ENCODE peak calls at places on chromosomes 12 and 14, in ten cellular contexts. J, P, E, G, T, X, M, B, O and A are unnamed samples.

GRCh38 chr14:53127832-53128231 is 25.3 kb downstream of the DDHD1 start:
- DNase-seq in G (no peak), T (no peak), J (no peak), B (no peak), P (no peak), O (no peak), X (no peak), E (no peak), M (no peak), A (no peak)

GRCh38 chr14:101590616-101591015 is 29.3 kb downstream of the DIO3 start:
- DNase-seq in E (no peak), M (no peak), P (no peak), B (no peak), X (no peak), J (no peak), O (no peak), T (no peak), G (no peak), A (no peak)

GRCh38 chr14:93857500-93857899 is 69.2 kb upstream of the PRIMA1 start:
- DNase-seq in O (no peak), J (no peak), E (no peak), X (no peak), G (peak; percentile 35), B (no peak), T (no peak), M (peak; percentile 38), P (no peak), A (no peak)

GRCh38 chr14:79328863-79329262 is 882.4 kb downstream of the DIO2 start:
- DNase-seq in J (no peak), O (no peak), P (no peak), E (no peak), T (no peak), B (no peak), M (no peak), X (peak; percentile 64), G (no peak), A (no peak)

GRCh38 chr12:48029811-48030650 is 25.8 kb upstream of the COL2A1 start:
- DNase-seq in J (no peak), B (no peak), G (peak; percentile 45), X (no peak), O (no peak), M (no peak), T (no peak), E (no peak), P (no peak), A (no peak)

GRCh38 chr14:91509083-91509877 is 830 bp downstream of the PPP4R3A start:
- DNase-seq in X (no peak), T (peak; percentile 55), J (no peak), O (peak; percentile 69), E (peak; percentile 45), M (peak; percentile 25), P (peak; percentile 44), G (peak; percentile 59), B (peak; percentile 47), A (peak; percentile 56)

GRCh38 chr12:64781374-64782029 is 22.3 kb upstream of the GNS start:
- DNase-seq in E (no peak), M (no peak), P (peak; percentile 68), G (no peak), T (no peak), B (no peak), X (no peak), O (peak; percentile 58), J (no peak), A (no peak)

GRCh38 chr14:99047436-99048110 is 224.4 kb downstream of the BCL11B start:
- DNase-seq in E (no peak), B (no peak), P (no peak), O (no peak), J (no peak), X (no peak), G (no peak), M (no peak), T (no peak), A (no peak)

GRCh38 chr12:131131077-131131807 is 177.5 kb downstream of the ADGRD1 start:
- DNase-seq in X (no peak), J (no peak), B (no peak), M (no peak), T (no peak), G (no peak), P (no peak), E (no peak), O (no peak), A (no peak)

GRCh38 chr12:16670456-16671050 is 64.6 kb upstream of the LMO3 start:
- DNase-seq in G (no peak), P (no peak), O (no peak), T (no peak), E (no peak), M (no peak), J (no peak), B (peak; percentile 54), X (peak; percentile 0), A (no peak)

GRCh38 chr14:22598896-22599244 is 770 bp downstream of the ABHD4 start:
- DNase-seq in X (peak; percentile 71), M (no peak), B (peak; percentile 87), T (no peak), J (no peak), G (no peak), E (peak; percentile 56), P (peak; percentile 80), O (no peak), A (peak; percentile 47)

GRCh38 chr12:2559931-2560715 is 234.6 kb upstream of the FKBP4 start:
- DNase-seq in B (no peak), G (no peak), X (no peak), M (no peak), P (no peak), J (no peak), T (no peak), O (no peak), E (no peak), A (no peak)

GRCh38 chr14:74035556-74035955 is 16.4 kb downstream of the BBOF1 start:
- DNase-seq in G (no peak), P (no peak), J (no peak), X (peak; percentile 80), M (no peak), T (no peak), B (peak; percentile 44), E (no peak), O (no peak), A (no peak)

GRCh38 chr12:4866288-4866687 is 43.4 kb upstream of the KCNA1 start:
- DNase-seq in T (no peak), B (no peak), O (no peak), M (no peak), G (no peak), P (no peak), J (no peak), E (no peak), X (no peak), A (no peak)

GRCh38 chr12:10364839-10365681 is 24.8 kb downstream of the KLRK1 start:
- DNase-seq in G (peak; percentile 83), M (peak; percentile 35), J (peak; percentile 7), O (peak; percentile 71), B (peak; percentile 82), P (peak; percentile 71), E (peak; percentile 76), T (peak; percentile 73), X (peak; percentile 84), A (peak; percentile 84)

GRCh38 chr14:94880140-94880539 is 110.2 kb upstream of the GSC start:
- DNase-seq in T (no peak), E (no peak), O (no peak), M (no peak), P (no peak), J (no peak), X (no peak), G (no peak), B (no peak), A (no peak)
- TF ChIP-seq CTCF in T (no peak), E (no peak), O (no peak), M (no peak), P (no peak), J (no peak), X (no peak), G (no peak), B (no peak), A (no peak)

GRCh38 chr14:96254696-96255095 is 1.3 kb upstream of the BDKRB1 start:
- DNase-seq in J (no peak), P (no peak), E (no peak), X (no peak), B (no peak), T (no peak), O (no peak), G (no peak), M (no peak), A (no peak)

GRCh38 chr14:96256420-96256819 is 410 bp downstream of the BDKRB1 start:
- DNase-seq in B (peak; percentile 89), P (no peak), M (no peak), G (no peak), J (no peak), X (peak; percentile 64), E (no peak), T (no peak), O (peak; percentile 5), A (no peak)

GRCh38 chr14:96257900-96258299 is 1.9 kb downstream of the BDKRB1 start:
- DNase-seq in B (no peak), J (no peak), O (no peak), X (no peak), M (no peak), T (no peak), G (no peak), P (no peak), E (no peak), A (no peak)

GRCh38 chr14:96257056-96257455 is 1.0 kb downstream of the BDKRB1 start:
- DNase-seq in J (no peak), M (no peak), O (peak; percentile 15), E (no peak), P (no peak), T (no peak), G (no peak), X (peak; percentile 17), B (no peak), A (no peak)

GRCh38 chr14:96255501-96256366 is at the start of gene BDKRB1:
- DNase-seq in E (no peak), B (peak; percentile 82), M (no peak), J (no peak), G (no peak), P (no peak), T (no peak), O (peak; percentile 25), X (peak; percentile 96), A (no peak)
- H3K4me3 ChIP-seq in E (no peak within 1 kb of the TSS), B (no peak within 1 kb of the TSS), M (no peak within 1 kb of the TSS), J (no peak within 1 kb of the TSS), G (no peak within 1 kb of the TSS), P (no peak within 1 kb of the TSS), T (no peak within 1 kb of the TSS), O (no peak within 1 kb of the TSS), X (peak within 1 kb of the TSS; percentile 59), A (no peak within 1 kb of the TSS)

DNA sequence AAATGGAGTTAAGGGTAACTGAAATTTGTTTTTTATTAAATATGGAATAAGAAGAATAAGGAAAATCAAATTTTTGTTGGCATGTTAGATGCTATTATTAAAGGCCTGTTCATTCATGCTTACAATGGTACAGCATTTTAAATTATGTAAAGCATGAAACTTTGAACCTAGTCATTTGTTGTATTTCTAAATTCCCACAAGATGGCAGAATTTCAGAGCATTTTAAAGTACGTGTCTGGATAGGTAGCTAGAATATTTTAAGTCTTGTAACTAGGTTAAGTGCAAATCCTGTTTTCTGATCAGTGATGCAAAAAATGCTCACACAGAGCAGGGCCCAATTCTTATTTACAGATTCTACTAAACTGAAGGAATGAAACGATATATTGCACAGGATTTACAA is 585.6 kb upstream of the MIS18BP1 start:
- DNase-seq in M (no peak), T (no peak), G (peak; percentile 9), E (no peak), P (no peak), J (no peak), B (peak; percentile 37), O (no peak), X (no peak), A (no peak)
- TF ChIP-seq CTCF in M (peak; percentile 37), T (no peak), G (no peak), E (no peak), P (no peak), J (peak; percentile 16), B (peak; percentile 13), O (peak; percentile 16), X (peak; percentile 5), A (no peak)

GRCh38 chr12:69471667-69472385 is 1.6 kb downstream of the FRS2 start:
- DNase-seq in E (no peak), P (no peak), O (no peak), M (no peak), J (no peak), G (no peak), B (no peak), T (no peak), X (peak; percentile 8), A (no peak)
- H3K4me3 ChIP-seq in E (peak overlapping the region; percentile 80), P (no peak overlapping the region), O (peak overlapping the region; percentile 70), M (peak overlapping the region; percentile 82), J (no peak overlapping the region), G (peak overlapping the region; percentile 88), B (peak overlapping the region; percentile 91), T (peak overlapping the region; percentile 99), X (peak overlapping the region; percentile 87), A (peak overlapping the region; percentile 59)